ENCODE peak calls at places on chromosomes 2 and 18, in five cellular contexts. U is IMR-90, J is neuronal stem cell, Z is H9, D is trophoblast cell. M is an unnamed sample.

GRCh38 chr2:95333888-95334338 is 36.8 kb downstream of the KCNIP3 start:
- DNase-seq in J (no peak), D (no peak), U (peak; percentile 97), Z (no peak), M (no peak)

GRCh38 chr2:239482801-239483712 is 82.2 kb upstream of the HDAC4 start:
- DNase-seq in J (no peak), U (no peak), D (no peak), Z (no peak), M (no peak)

GRCh38 chr2:132267372-132267771 is 105.6 kb upstream of the ANKRD30BL start:
- DNase-seq in J (no peak), U (no peak), Z (no peak), D (no peak), M (peak; percentile 9)

GRCh38 chr2:239882335-239882734 is 142.8 kb downstream of the NDUFA10 start:
- DNase-seq in J (peak; percentile 32), D (peak; percentile 55), Z (peak; percentile 77), U (no peak), M (no peak)

GRCh38 chr2:169714699-169715098 is 18.9 kb upstream of the KLHL23 start:
- DNase-seq in U (no peak), J (no peak), D (no peak), Z (no peak), M (no peak)

GRCh38 chr2:64930159-64930558 is 59.0 kb upstream of the SLC1A4 start:
- DNase-seq in Z (no peak), U (no peak), D (no peak), J (no peak), M (no peak)

GRCh38 chr2:171687287-171688128 is at the start of gene DYNC1I2:
- DNase-seq in U (peak; percentile 97), Z (peak; percentile 94), D (peak; percentile 83), J (peak; percentile 85), M (peak; percentile 95)

GRCh38 chr18:46917808-46918600 is 602 bp downstream of the KATNAL2 start:
- DNase-seq in Z (peak; percentile 85), D (no peak), J (no peak), U (peak; percentile 37), M (peak; percentile 46)

GRCh38 chr2:3914243-3914642 is 210.9 kb downstream of the DCDC2C start:
- DNase-seq in D (no peak), J (no peak), Z (no peak), U (no peak), M (no peak)

GRCh38 chr18:24246143-24246542 is 107.3 kb downstream of the CABYR start:
- DNase-seq in U (no peak), D (no peak), Z (no peak), J (no peak), M (no peak)

GRCh38 chr2:214244847-214245246 is 166.0 kb upstream of the VWC2L start:
- DNase-seq in Z (no peak), U (peak; percentile 17), D (no peak), J (peak; percentile 11), M (no peak)

GRCh38 chr2:66030553-66030952 is 404.4 kb upstream of the MEIS1 start:
- DNase-seq in U (peak; percentile 4), Z (no peak), D (no peak), J (no peak), M (peak; percentile 3)

GRCh38 chr2:140085674-140086073 is 1305.5 kb upstream of the NXPH2 start:
- DNase-seq in J (no peak), D (no peak), U (no peak), Z (no peak), M (peak; percentile 26)

GRCh38 chr2:198968585-198968984 is 489.2 kb downstream of the SATB2 start:
- DNase-seq in Z (no peak), J (no peak), D (no peak), U (no peak), M (no peak)

GRCh38 chr2:171319164-171319810 is 114.5 kb downstream of the METTL8 start:
- DNase-seq in D (no peak), Z (peak; percentile 50), J (no peak), U (peak; percentile 68), M (peak; percentile 81)

GRCh38 chr2:145220496-145220895 is 700.6 kb upstream of the ZEB2 start:
- DNase-seq in D (no peak), U (no peak), J (no peak), Z (no peak), M (no peak)

GRCh38 chr2:98772531-98772930 is 41.6 kb upstream of the MGAT4A start:
- DNase-seq in D (no peak), J (no peak), U (no peak), Z (no peak), M (no peak)

GRCh38 chr2:204472375-204472774 is 72.9 kb upstream of the PARD3B start:
- DNase-seq in Z (no peak), U (peak; percentile 57), D (no peak), J (no peak), M (no peak)

GRCh38 chr2:239826376-239826775 is 198.8 kb downstream of the NDUFA10 start:
- DNase-seq in U (no peak), J (no peak), D (no peak), Z (no peak), M (no peak)

GRCh38 chr2:17620841-17621240 is 80.3 kb downstream of the VSNL1 start:
- DNase-seq in U (peak; percentile 77), Z (no peak), J (no peak), D (no peak), M (no peak)

GRCh38 chr18:58579561-58580047 is 49.3 kb downstream of the ALPK2 start:
- DNase-seq in D (peak; percentile 84), Z (no peak), U (peak; percentile 91), J (no peak), M (no peak)
- H2BK5ac ChIP-seq in D (peak overlapping the region; percentile 85), Z (no peak overlapping the region), U (peak overlapping the region; percentile 97), J (no peak overlapping the region), M (peak overlapping the region; percentile 81)

GRCh38 chr2:70243804-70244584 is 4.4 kb downstream of the TIA1 start:
- DNase-seq in J (no peak), Z (no peak), U (peak; percentile 0), D (no peak), M (no peak)
- H3K9ac ChIP-seq in J (no peak overlapping the region), Z (no peak overlapping the region), U (no peak overlapping the region), D (no peak overlapping the region), M (no peak overlapping the region)

GRCh38 chr2:230299618-230300017 is 27.4 kb upstream of the SP140L start:
- DNase-seq in Z (no peak), U (no peak), D (no peak), J (no peak), M (no peak)
- H4K8ac ChIP-seq in Z (no peak overlapping the region), U (no peak overlapping the region), D (no peak overlapping the region), J (no peak overlapping the region), M (no peak overlapping the region)

GRCh38 chr18:77343846-77344527 is 94.3 kb downstream of the GALR1 start:
- DNase-seq in J (no peak), Z (no peak), U (no peak), D (no peak), M (no peak)
- H2BK5ac ChIP-seq in J (no peak overlapping the region), Z (no peak overlapping the region), U (no peak overlapping the region), D (no peak overlapping the region), M (no peak overlapping the region)